ENCODE peak calls at places on chromosomes 2 and 18, in nine cellular contexts. X is HCT116, M is neural crest cell, Z is astrocyte of the cerebellum, L is mammary epithelial cell, C is Panc1, T is NB4, Q is body of pancreas, A is dorsolateral prefrontal cortex. Y is an unnamed sample.

GRCh38 chr2:24594283-24594682 is 103.2 kb downstream of the NCOA1 start:
- DNase-seq in M (no peak), Q (no peak), A (no peak), C (no peak), L (no peak), X (no peak), Z (no peak), T (no peak), Y (no peak)

GRCh38 chr18:59900222-59901128 is 679 bp downstream of the PMAIP1 start:
- DNase-seq in X (no peak), Z (no peak), M (peak), A (no peak), Q (peak), T (peak), L (peak), C (no peak), Y (no peak)

GRCh38 chr2:231907765-231908164 is 18.4 kb downstream of the NPPC start:
- DNase-seq in Z (no peak), Q (no peak), L (no peak), T (no peak), X (no peak), M (no peak), C (no peak), A (no peak), Y (no peak)

GRCh38 chr2:168663993-168664392 is 138.4 kb upstream of the NOSTRIN start:
- DNase-seq in T (no peak), M (no peak), C (no peak), A (no peak), Q (no peak), Z (no peak), L (no peak), X (no peak), Y (no peak)

GRCh38 chr2:191885103-191885502 is 38.2 kb upstream of the CAVIN2 start:
- DNase-seq in L (no peak), T (no peak), A (no peak), C (no peak), Z (no peak), M (no peak), Q (no peak), X (no peak), Y (no peak)

GRCh38 chr2:57080035-57080434 is 896.2 kb downstream of the CCDC85A start:
- DNase-seq in Z (no peak), M (no peak), Q (no peak), C (peak), X (peak), T (no peak), L (peak), A (no peak), Y (no peak)

GRCh38 chr2:178530625-178531142 is 50.4 kb downstream of the PLEKHA3 start:
- DNase-seq in X (no peak), Q (no peak), Z (no peak), L (peak), T (peak), C (no peak), M (no peak), A (no peak), Y (no peak)

GRCh38 chr2:121626777-121627524 is 22.3 kb downstream of the CLASP1 start:
- DNase-seq in A (no peak), T (no peak), C (no peak), Z (peak), M (no peak), Q (peak), L (no peak), X (no peak), Y (peak)

GRCh38 chr2:21117688-21118087 is 6.1 kb upstream of the TDRD15 start:
- DNase-seq in Z (no peak), X (no peak), M (no peak), A (no peak), Q (no peak), L (no peak), C (no peak), T (no peak), Y (no peak)

GRCh38 chr2:21123473-21124393 is at the start of gene TDRD15:
- DNase-seq in M (no peak), X (no peak), T (peak), A (no peak), L (no peak), Z (no peak), C (no peak), Q (no peak), Y (no peak)

GRCh38 chr2:21118302-21118920 is 5.4 kb upstream of the TDRD15 start:
- DNase-seq in T (peak), Q (peak), A (no peak), C (peak), Z (no peak), X (peak), L (peak), M (peak), Y (peak)
- TF ChIP-seq CTCF in T (peak), Q (no peak), A (peak), C (peak), Z (peak), X (peak), L (peak), M (peak), Y (peak)

DNA sequence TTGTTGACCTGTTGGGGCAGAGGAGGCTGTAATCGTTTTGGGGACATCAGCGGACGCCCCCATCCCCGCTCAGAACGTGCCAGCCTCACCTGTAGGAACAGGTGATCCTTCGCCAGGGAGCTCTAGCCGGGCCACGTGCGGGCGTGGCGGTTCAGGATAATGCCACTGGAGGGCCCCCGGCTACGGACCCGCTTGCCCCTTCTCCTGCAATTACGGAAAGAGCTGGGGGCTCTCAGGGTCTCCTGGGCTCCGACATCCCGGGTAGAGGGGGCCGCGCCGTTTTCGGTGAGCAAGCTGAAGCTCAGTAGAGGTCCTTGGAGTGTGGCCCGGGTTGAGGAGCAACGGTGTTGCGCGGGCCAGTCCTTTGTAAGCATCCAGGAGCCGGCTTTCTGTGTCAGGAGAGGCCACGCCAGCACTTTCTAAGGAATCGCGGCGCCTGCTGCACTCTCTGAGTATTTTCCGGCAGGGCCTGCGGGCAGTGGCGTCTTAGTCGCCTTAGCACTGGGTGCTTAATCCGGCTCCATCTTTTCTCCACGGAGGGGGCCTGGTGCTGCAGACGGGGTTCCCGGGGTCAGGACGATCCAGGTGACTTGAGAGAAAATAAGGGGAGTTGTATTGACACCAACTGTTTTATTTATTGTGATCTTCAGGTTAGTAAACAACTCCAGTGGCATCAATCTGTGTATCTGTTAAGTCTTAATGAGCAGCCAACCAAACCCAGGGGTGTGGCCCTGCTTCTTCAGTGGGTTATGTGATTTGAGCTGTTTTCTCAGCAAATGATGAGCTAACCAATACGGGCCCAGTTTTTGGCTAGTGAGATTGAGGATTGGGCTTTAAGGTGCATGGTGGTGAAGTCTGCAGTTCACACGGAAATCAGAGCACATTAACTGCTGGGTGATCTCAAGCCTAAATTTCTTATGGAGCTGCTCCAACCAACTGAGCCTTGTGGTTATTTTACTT is 1.9 kb downstream of the MTCL1 start:
- DNase-seq in T (no peak), Q (peak), X (no peak), L (peak), M (peak), A (peak), C (no peak), Z (no peak), Y (no peak)
- TF ChIP-seq CTCF in T (no peak), Q (peak), X (no peak), L (peak), M (peak), A (no peak), C (peak), Z (peak), Y (no peak)

GRCh38 chr2:85266424-85267041 is 61.3 kb downstream of the TGOLN2 start:
- DNase-seq in Q (peak), T (peak), Z (no peak), A (no peak), L (peak), X (peak), M (peak), C (peak), Y (peak)
- TF ChIP-seq CTCF in Q (peak), T (peak), Z (peak), A (peak), L (peak), X (peak), M (peak), C (peak), Y (peak)

GRCh38 chr2:112118148-112118547 is 20.0 kb upstream of the FBLN7 start:
- DNase-seq in T (no peak), Q (no peak), Z (no peak), L (no peak), C (no peak), A (no peak), X (no peak), M (no peak), Y (no peak)

GRCh38 chr2:112121682-112122254 is 16.4 kb upstream of the FBLN7 start:
- DNase-seq in Q (peak), M (peak), T (peak), X (peak), C (no peak), A (no peak), L (peak), Z (peak), Y (peak)
- TF ChIP-seq CTCF in Q (peak), M (peak), T (peak), X (peak), C (peak), A (peak), L (peak), Z (peak), Y (peak)

DNA sequence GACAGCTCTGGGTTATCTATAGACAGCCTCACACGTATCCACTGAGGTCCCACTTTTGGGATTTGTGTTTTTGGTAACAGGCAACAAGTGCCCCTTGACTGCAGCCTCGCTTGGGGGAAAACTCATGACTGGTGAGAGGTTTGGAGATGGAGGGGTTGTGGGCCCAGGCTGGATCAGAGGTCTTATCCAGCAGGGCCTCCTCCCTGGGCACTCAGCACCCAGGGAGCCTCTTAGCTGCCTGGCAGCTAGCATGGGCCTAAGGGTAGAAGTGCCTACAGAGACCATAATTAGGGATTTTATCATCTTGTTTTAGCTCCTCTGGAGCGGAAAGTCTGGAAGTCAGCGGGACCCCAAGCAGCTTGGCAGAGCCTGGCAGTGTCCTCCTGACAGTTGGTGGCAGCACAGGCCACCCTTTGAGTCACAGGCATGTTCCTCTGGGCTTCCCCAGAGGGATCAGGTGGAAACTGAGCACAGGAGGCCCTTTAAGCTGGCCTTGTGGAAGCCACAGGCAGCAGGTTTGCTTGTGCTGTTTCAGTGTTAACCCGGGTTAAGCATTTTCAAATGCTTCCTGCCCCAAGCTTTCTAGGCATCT is 143.1 kb downstream of the KCTD1 start:
- DNase-seq in L (peak), T (peak), M (no peak), A (peak), C (no peak), Z (no peak), X (peak), Q (peak), Y (no peak)
- TF ChIP-seq CTCF in L (peak), T (no peak), M (peak), A (peak), C (peak), Z (peak), X (peak), Q (peak), Y (no peak)

GRCh38 chr18:58697131-58697530 is 25.9 kb downstream of the MALT1 start:
- DNase-seq in X (no peak), Z (no peak), A (no peak), Q (no peak), M (no peak), L (peak), C (no peak), T (no peak), Y (no peak)

GRCh38 chr18:58700209-58700608 is 28.9 kb downstream of the MALT1 start:
- DNase-seq in X (no peak), C (no peak), A (no peak), T (no peak), M (no peak), L (no peak), Q (no peak), Z (no peak), Y (no peak)

GRCh38 chr18:58694720-58695468 is 23.6 kb downstream of the MALT1 start:
- DNase-seq in L (no peak), Q (no peak), A (no peak), M (no peak), C (no peak), X (no peak), Z (no peak), T (no peak), Y (no peak)

GRCh38 chr18:58695772-58696171 is 24.5 kb downstream of the MALT1 start:
- DNase-seq in A (no peak), M (no peak), Q (no peak), X (no peak), C (no peak), L (no peak), T (no peak), Z (no peak), Y (no peak)

DNA sequence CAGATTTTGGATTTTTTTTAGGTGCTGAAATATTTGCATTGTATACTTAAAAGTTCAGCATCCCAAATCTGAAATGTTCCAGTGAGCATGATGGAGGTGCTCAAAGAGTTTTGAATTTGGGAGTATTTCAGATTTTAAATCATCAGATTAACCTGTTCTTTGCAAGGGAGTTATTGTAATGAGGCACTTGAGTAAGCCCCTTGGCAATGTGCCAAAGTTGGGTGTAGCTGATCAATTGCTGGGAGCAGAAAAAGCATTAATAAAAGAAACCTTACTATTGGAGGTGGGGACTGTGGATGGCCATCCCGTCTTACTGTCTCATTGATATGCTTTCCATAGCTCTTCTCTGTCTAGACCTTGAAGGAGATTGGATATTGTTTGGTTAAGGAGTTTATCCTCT is 28.3 kb downstream of the MALT1 start:
- DNase-seq in Z (no peak), C (no peak), M (no peak), L (no peak), A (no peak), Q (no peak), X (no peak), T (no peak), Y (no peak)
- TF ChIP-seq CTCF in Z (no peak), C (no peak), M (no peak), L (no peak), A (no peak), Q (no peak), X (no peak), T (no peak), Y (no peak)

GRCh38 chr2:69720922-69721491 is 20.9 kb upstream of the ANXA4 start:
- DNase-seq in X (no peak), L (no peak), T (no peak), C (no peak), Z (no peak), M (no peak), A (no peak), Q (no peak), Y (no peak)
- TF ChIP-seq CTCF in X (no peak), L (no peak), T (no peak), C (no peak), Z (no peak), M (no peak), A (no peak), Q (no peak), Y (no peak)

GRCh38 chr18:63897072-63897471 is 9.6 kb downstream of the SERPINB2 start:
- DNase-seq in M (no peak), T (no peak), L (no peak), Z (no peak), A (no peak), C (no peak), X (no peak), Q (no peak), Y (no peak)

GRCh38 chr18:63890950-63891304 is 3.4 kb downstream of the SERPINB2 start:
- DNase-seq in L (no peak), C (no peak), Q (no peak), X (no peak), A (no peak), M (no peak), T (peak), Z (no peak), Y (no peak)

GRCh38 chr18:63895190-63895589 is 7.7 kb downstream of the SERPINB2 start:
- DNase-seq in C (no peak), X (no peak), A (no peak), L (no peak), Z (no peak), Q (no peak), T (peak), M (no peak), Y (no peak)

GRCh38 chr18:63892544-63892943 is 5.0 kb downstream of the SERPINB2 start:
- DNase-seq in Z (no peak), X (no peak), C (no peak), Q (no peak), A (no peak), L (no peak), T (peak), M (no peak), Y (no peak)

GRCh38 chr18:63894367-63894766 is 6.9 kb downstream of the SERPINB2 start:
- DNase-seq in A (no peak), Z (no peak), X (no peak), T (no peak), Q (no peak), L (no peak), M (no peak), C (no peak), Y (no peak)
- TF ChIP-seq CTCF in A (no peak), Z (no peak), X (no peak), T (no peak), Q (no peak), L (no peak), M (no peak), C (no peak), Y (no peak)

DNA sequence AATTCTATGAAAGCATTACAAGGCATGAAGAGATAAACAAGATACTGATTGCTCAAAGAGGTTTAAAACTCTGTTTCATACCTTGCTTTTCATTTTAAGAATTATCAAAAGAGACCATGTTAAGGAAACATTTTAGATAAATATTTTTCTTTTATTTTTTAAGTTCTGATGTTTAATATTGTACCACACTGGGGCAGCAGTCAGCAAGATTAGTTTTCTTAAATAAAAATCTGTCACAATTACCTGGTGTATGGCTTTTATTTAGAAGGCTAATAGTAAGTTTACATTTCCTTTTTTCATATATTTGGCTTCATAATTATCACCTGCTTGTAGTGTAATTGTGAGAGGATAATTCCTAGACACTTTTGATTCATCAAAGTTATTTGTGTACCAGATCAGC is 46.4 kb downstream of the ZNF804A start:
- DNase-seq in A (no peak), Z (peak), T (no peak), C (no peak), Q (no peak), X (peak), L (no peak), M (no peak), Y (no peak)
- TF ChIP-seq CTCF in A (no peak), Z (no peak), T (no peak), C (no peak), Q (no peak), X (no peak), L (no peak), M (no peak), Y (no peak)